ENCODE peak calls at places on chromosomes 11 and 22, in seven cellular contexts. B is neural progenitor cell, R is right lobe of liver, E is psoas muscle, H is A549, I is K562, V is HepG2. J is an unnamed sample. For H3K4me1, the result is how much of the 10 kb centered on the place peaks cover.

GRCh38 chr11:8757047-8757446 is 74.5 kb downstream of the RPL27A start:
- DNase-seq in B (no peak), I (no peak), H (no peak), E (no peak), V (peak), R (no peak), J (no peak)

GRCh38 chr11:78080818-78081495 is 1.3 kb upstream of the NDUFC2 start:
- DNase-seq in I (no peak), E (no peak), V (peak), H (no peak), B (no peak), R (no peak), J (no peak)

GRCh38 chr11:68007498-68008380 is 2.4 kb upstream of the ALDH3B1 start:
- DNase-seq in B (no peak), I (no peak), E (no peak), H (no peak), V (no peak), R (no peak), J (no peak)

GRCh38 chr22:30742291-30743256 is 47.9 kb downstream of the OSBP2 start:
- DNase-seq in H (no peak), V (no peak), I (no peak), R (no peak), E (no peak), B (no peak), J (no peak)

GRCh38 chr11:31240340-31240904 is 129.1 kb downstream of the DCDC1 start:
- DNase-seq in I (peak), R (no peak), B (peak), E (no peak), V (peak), H (peak), J (peak)

GRCh38 chr11:11845066-11845465 is 3.3 kb downstream of the USP47 start:
- DNase-seq in H (no peak), V (no peak), E (no peak), I (no peak), R (no peak), B (no peak), J (no peak)

GRCh38 chr22:49620003-49620556 is 207.6 kb downstream of the BRD1 start:
- DNase-seq in R (peak), E (no peak), B (no peak), H (no peak), V (no peak), I (no peak), J (no peak)

GRCh38 chr22:31970490-31971444 is 26.4 kb downstream of the YWHAH start:
- DNase-seq in I (peak), H (peak), E (peak), V (peak), B (peak), R (peak), J (peak)

GRCh38 chr11:1762537-1763302 is 1.0 kb downstream of the CTSD start:
- DNase-seq in B (no peak), V (peak), H (peak), I (peak), R (peak), E (peak), J (peak)

GRCh38 chr22:32218470-32218869 is 13.6 kb upstream of the RFPL2 start:
- DNase-seq in B (no peak), E (no peak), R (no peak), H (no peak), V (no peak), I (no peak), J (no peak)

GRCh38 chr11:18757742-18758294 is 31.8 kb upstream of the IGSF22 start:
- DNase-seq in E (no peak), R (no peak), B (no peak), I (no peak), H (no peak), V (no peak), J (no peak)

GRCh38 chr11:130025371-130025770 is 22.7 kb upstream of the PRDM10 start:
- DNase-seq in V (no peak), H (no peak), E (no peak), R (no peak), I (no peak), B (no peak), J (no peak)

GRCh38 chr11:122850076-122850631 is 11.9 kb downstream of the CRTAM start:
- DNase-seq in E (no peak), B (no peak), I (no peak), H (no peak), R (no peak), V (no peak), J (no peak)

GRCh38 chr11:67572747-67573419 is 10.7 kb upstream of the GSTP1 start:
- DNase-seq in I (peak), V (peak), B (peak), H (no peak), R (peak), E (peak), J (peak)

GRCh38 chr11:107691003-107691402 is 20.9 kb downstream of the SLN start:
- DNase-seq in B (no peak), E (no peak), V (no peak), I (no peak), H (no peak), R (no peak), J (no peak)

GRCh38 chr11:10388096-10388495 is 67.0 kb upstream of the AMPD3 start:
- DNase-seq in I (no peak), R (no peak), H (no peak), V (no peak), E (no peak), B (no peak), J (no peak)
- H3K4me1 ChIP-seq in I (under half), R (under half), H (under half), V (under half), E (under half), B (under half), J (under half)

GRCh38 chr11:62545437-62546243 is 966 bp downstream of the AHNAK start:
- DNase-seq in B (peak), V (peak), I (peak), H (peak), R (peak), E (peak), J (peak)

GRCh38 chr11:62542111-62542745 is 4.4 kb downstream of the AHNAK start:
- DNase-seq in E (no peak), I (no peak), V (no peak), H (no peak), B (no peak), R (no peak), J (no peak)

GRCh38 chr11:62544521-62545436 is 1.8 kb downstream of the AHNAK start:
- DNase-seq in I (peak), E (no peak), V (no peak), H (peak), R (no peak), B (peak), J (peak)

GRCh38 chr11:62542750-62543567 is 3.6 kb downstream of the AHNAK start:
- DNase-seq in E (peak), R (peak), H (peak), V (no peak), B (peak), I (peak), J (peak)

GRCh38 chr11:62543680-62544444 is 2.7 kb downstream of the AHNAK start:
- DNase-seq in I (no peak), V (no peak), R (no peak), B (no peak), E (no peak), H (no peak), J (peak)
- H3K4me1 ChIP-seq in I (half or more), V (half or more), R (half or more), B (under half), E (half or more), H (half or more), J (under half)

DNA sequence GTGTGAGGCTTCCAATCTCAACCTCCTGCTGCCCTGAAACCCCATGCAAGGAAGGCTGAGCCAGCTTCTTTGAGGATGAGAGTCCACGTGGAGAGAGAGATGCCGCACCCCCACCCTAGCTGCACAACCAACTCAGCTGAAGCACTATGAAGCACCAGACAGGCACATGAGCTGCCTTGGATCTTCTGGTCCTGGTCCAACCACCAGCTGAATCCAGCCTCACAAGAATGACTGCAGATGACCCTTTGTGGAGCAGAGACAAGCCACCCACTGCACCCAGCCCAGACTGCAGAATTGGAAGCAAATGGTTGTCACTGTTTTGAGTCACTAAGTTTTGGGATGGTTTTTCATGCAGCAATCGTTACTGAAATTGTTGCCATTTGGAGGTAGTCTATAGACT is 149.6 kb upstream of the SYT13 start:
- DNase-seq in H (no peak), B (no peak), I (no peak), R (no peak), E (no peak), V (no peak), J (no peak)
- H3K4me1 ChIP-seq in H (under half), B (under half), I (under half), R (under half), E (under half), V (under half), J (under half)

GRCh38 chr11:93514712-93515111 is 28.5 kb downstream of the SMCO4 start:
- DNase-seq in B (no peak), I (no peak), E (no peak), R (no peak), V (no peak), H (no peak), J (no peak)
- H3K4me1 ChIP-seq in B (under half), I (under half), E (under half), R (under half), V (under half), H (under half), J (under half)